ENCODE peak calls at places on chromosomes 4 and X, in four cellular contexts. W, V, P and J are unnamed samples.

GRCh38 chr4:28177641-28178040 is 1317.0 kb downstream of the STIM2 start:
- DNase-seq in W (no peak), V (no peak), P (no peak), J (no peak)

GRCh38 chr4:1247811-1248261 is 1.1 kb downstream of the CTBP1 start:
- DNase-seq in W (no peak), V (no peak), P (no peak), J (no peak)

GRCh38 chrX:40154853-40155616 is 57.3 kb upstream of the BCOR start:
- DNase-seq in W (peak), V (no peak), P (peak), J (no peak)

GRCh38 chr4:143618811-143619210 is 81.7 kb downstream of the FREM3 start:
- DNase-seq in W (no peak), V (no peak), P (no peak), J (no peak)

GRCh38 chr4:2062808-2063524 is 3.8 kb downstream of the NAT8L start:
- DNase-seq in W (peak), V (no peak), P (no peak), J (no peak)

GRCh38 chr4:8198906-8199593 is at the start of gene SH3TC1:
- DNase-seq in W (peak), V (peak), P (peak), J (peak)

GRCh38 chr4:144740316-144740715 is 94.4 kb downstream of the HHIP start:
- DNase-seq in W (no peak), V (no peak), P (peak), J (no peak)

GRCh38 chr4:100823066-100823992 is 305.5 kb upstream of the EMCN start:
- DNase-seq in W (no peak), V (peak), P (no peak), J (peak)

GRCh38 chr4:155799794-155800123 is 40.9 kb downstream of the GUCY1B1 start:
- DNase-seq in W (no peak), V (no peak), P (no peak), J (no peak)

GRCh38 chrX:154325541-154325940 is 29.9 kb downstream of the TKTL1 start:
- DNase-seq in W (no peak), V (no peak), P (peak), J (no peak)

GRCh38 chr4:31360786-31361185 is 640.6 kb downstream of the PCDH7 start:
- DNase-seq in W (no peak), V (no peak), P (peak), J (peak)

GRCh38 chr4:83599183-83599582 is 63.3 kb downstream of the GPAT3 start:
- DNase-seq in W (no peak), V (peak), P (peak), J (peak)

DNA sequence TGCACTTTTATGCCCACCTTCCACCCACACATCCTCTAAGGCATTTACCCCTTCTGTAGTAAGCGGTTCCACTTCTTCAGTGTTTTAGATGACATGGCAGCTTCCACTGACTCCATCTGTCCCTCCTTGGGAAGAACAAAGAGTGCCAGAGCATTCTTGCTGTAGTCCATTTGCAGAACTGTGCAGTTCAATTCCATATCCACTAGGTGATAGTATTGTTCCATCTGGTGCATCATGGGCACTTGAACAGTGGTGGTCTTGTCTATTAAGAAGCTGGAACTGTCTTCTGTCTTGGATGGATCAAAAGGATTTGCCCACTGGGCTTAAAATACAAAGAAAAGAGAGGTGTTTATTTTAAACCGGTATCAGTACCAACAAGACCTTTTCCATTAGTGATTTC is 3.5 kb downstream of the SERPINA7 start:
- DNase-seq in W (no peak), V (no peak), P (no peak), J (no peak)
- TF ChIP-seq CTCF in W (peak), V (peak), P (no peak), J (no peak)

DNA sequence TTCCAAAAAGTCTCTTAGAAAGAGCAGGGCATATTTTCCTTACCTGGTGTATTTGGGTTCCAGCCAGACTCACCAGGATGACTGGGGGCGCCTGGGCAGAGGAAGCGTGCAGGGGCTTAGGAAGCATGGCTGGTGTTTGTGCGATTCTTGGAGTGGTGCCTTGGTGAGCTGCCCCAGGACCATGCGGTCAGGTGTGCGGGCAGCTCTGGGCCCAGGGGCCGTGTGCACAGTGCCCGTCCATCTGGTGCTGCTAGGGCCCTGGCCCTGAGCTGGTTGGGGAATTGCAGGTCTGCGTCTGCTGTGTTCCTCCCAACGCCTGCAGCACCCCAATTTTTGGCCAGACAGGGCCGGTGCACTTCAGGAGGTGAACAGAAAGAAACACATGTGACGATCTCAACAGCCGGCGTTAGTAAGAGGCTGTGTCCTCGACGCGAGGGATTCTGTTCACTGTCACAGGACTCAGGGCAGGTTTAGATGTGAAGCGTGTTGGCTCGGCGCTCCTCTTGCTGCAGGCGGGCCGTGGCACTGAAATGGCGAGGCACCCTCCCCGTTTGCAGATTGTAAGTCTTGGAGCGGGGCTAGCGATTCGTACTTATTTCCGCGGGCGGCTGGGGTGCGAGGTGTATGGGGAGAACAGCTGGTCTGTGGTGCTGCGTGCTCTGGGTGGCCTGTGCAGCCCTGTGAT is 15.2 kb downstream of the RGS12 start:
- DNase-seq in W (no peak), V (no peak), P (no peak), J (no peak)
- H3K4me3 ChIP-seq in W (no peak), V (no peak), P (no peak), J (no peak)

DNA sequence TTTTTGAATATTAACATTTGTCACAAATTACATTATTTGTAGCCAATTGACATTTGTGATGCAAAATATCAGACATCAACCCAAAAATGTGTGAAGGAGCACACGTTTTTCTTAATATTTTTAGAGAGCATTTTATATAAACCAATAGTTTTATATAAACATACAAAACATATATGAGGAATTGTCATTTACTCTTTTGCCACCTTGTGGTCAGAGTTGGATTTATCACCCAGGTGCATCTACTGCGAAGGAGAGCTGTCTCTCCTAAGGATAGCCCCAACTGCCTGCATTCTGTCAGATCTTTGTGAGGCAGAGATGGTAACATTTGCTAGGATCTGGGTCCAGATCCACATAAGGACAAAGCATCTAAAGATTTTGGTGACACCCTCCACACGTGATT is 2.5 kb upstream of the USP27X start:
- DNase-seq in W (no peak), V (no peak), P (peak), J (peak)
- TF ChIP-seq CTCF in W (peak), V (peak), P (peak), J (peak)

GRCh38 chr4:107800058-107800457 is 24.7 kb upstream of the SGMS2 start:
- DNase-seq in W (no peak), V (no peak), P (no peak), J (no peak)
- H3K4me3 ChIP-seq in W (peak), V (no peak), P (no peak), J (no peak)

DNA sequence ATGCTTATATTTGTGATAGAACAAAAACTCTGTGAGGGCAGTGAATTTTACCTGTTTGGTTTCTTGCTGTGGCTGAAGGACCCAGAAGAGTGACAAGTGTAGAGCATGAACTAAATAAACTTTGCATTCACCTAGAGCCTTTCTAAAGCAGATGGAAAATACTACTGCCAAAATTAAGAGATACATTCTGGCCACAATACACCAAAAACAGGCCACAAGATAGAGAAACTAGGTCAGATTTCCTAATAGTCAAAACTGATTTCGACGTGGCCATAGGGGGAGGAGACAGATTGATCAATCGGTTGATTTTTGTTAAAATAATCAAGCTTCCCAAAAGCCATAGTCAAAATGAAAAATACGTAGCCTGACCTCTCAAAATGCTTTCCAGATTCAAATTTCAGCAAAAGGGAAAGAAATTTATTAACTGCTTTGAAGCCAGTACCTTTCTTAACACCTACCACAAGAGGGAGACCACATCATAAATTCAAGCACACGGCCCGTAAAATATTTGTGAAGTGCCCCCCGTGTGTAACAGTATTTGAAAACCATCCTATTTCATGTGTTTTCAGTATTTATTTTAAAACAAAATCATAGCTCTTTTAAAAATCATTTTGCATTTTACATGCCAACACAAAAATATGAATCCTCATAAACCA is 132.4 kb downstream of the CORIN start:
- DNase-seq in W (no peak), V (no peak), P (peak), J (peak)
- TF ChIP-seq CTCF in W (peak), V (peak), P (peak), J (peak)

GRCh38 chrX:140439455-140439854 is 65.4 kb downstream of the SOX3 start:
- DNase-seq in W (no peak), V (no peak), P (no peak), J (no peak)
- H3K4me3 ChIP-seq in W (peak), V (no peak), P (no peak), J (no peak)